ENCODE peak calls at places on chromosome 22, in ten cellular contexts. G is pancreas, H is bronchial epithelial cell, P is A549, M is tibial nerve, N is HFFc6, D is endothelial cell, V is BJ, B is spleen, A is type B pancreatic cell. T is an unnamed sample.
A peak's percentile ranks its signal among the peaks of the same experiment; 100 is the strongest.

GRCh38 chr22:25702046-25702445 is 39.9 kb upstream of the MYO18B start:
- DNase-seq in V (no peak), B (no peak), A (no peak), M (no peak), G (no peak), P (no peak), D (no peak), N (no peak), H (peak; percentile 44), T (peak; percentile 45)

GRCh38 chr22:39348909-39349505 is 784 bp upstream of the SYNGR1 start:
- DNase-seq in N (no peak), M (no peak), B (no peak), P (no peak), A (no peak), G (no peak), H (no peak), V (no peak), D (no peak), T (no peak)

GRCh38 chr22:24592846-24593809 is at the start of gene LRRC75B:
- DNase-seq in V (peak; percentile 19), M (peak; percentile 86), G (peak; percentile 81), B (peak; percentile 87), N (peak; percentile 49), H (peak; percentile 59), P (peak; percentile 82), D (peak; percentile 83), A (peak; percentile 90), T (peak; percentile 94)

GRCh38 chr22:27198518-27199035 is 541.2 kb downstream of the MIAT start:
- DNase-seq in H (no peak), P (no peak), A (no peak), B (no peak), G (no peak), D (no peak), N (no peak), V (no peak), M (no peak), T (no peak)

GRCh38 chr22:44732017-44732561 is 20.3 kb upstream of the ARHGAP8 start:
- DNase-seq in N (no peak), P (no peak), A (no peak), B (no peak), H (no peak), V (no peak), G (no peak), M (no peak), D (no peak), T (no peak)

GRCh38 chr22:28883917-28884753 is 763 bp downstream of the ZNRF3 start:
- DNase-seq in M (no peak), D (peak; percentile 41), V (no peak), N (no peak), A (peak; percentile 73), G (peak; percentile 39), H (no peak), B (peak; percentile 90), P (peak; percentile 20), T (peak; percentile 49)

GRCh38 chr22:43133401-43133800 is 9.8 kb downstream of the MCAT start:
- DNase-seq in H (no peak), M (no peak), A (no peak), D (no peak), P (no peak), N (no peak), G (no peak), V (no peak), B (no peak), T (no peak)

GRCh38 chr22:20940904-20941385 is 23.7 kb downstream of the CRKL start:
- DNase-seq in D (no peak), B (no peak), H (no peak), N (no peak), M (no peak), A (no peak), P (no peak), V (no peak), G (no peak), T (no peak)

GRCh38 chr22:29203883-29204282 is 1.8 kb upstream of the EMID1 start:
- DNase-seq in G (no peak), V (no peak), N (no peak), A (no peak), P (no peak), B (peak; percentile 16), H (no peak), M (no peak), D (no peak), T (no peak)

GRCh38 chr22:45608763-45609180 is 62.9 kb upstream of the ATXN10 start:
- DNase-seq in P (peak; percentile 40), B (no peak), N (peak; percentile 85), D (no peak), M (no peak), H (peak; percentile 89), G (no peak), V (no peak), A (no peak), T (no peak)

GRCh38 chr22:27993774-27994350 is 74.8 kb upstream of the PITPNB start:
- DNase-seq in A (no peak), H (no peak), D (no peak), N (no peak), B (peak; percentile 58), V (no peak), M (peak; percentile 3), P (no peak), G (no peak), T (no peak)

GRCh38 chr22:27088026-27088425 is 430.6 kb downstream of the MIAT start:
- DNase-seq in B (no peak), P (no peak), V (no peak), D (no peak), M (no peak), A (no peak), H (no peak), N (peak; percentile 12), G (no peak), T (no peak)

GRCh38 chr22:19807914-19808872 is 46.5 kb downstream of the GNB1L start:
- DNase-seq in V (no peak), P (no peak), D (no peak), G (no peak), B (peak; percentile 65), H (no peak), M (no peak), N (no peak), A (no peak), T (no peak)

GRCh38 chr22:24516301-24516737 is 21.2 kb downstream of the UPB1 start:
- DNase-seq in H (peak; percentile 52), V (peak; percentile 70), D (no peak), G (no peak), P (peak; percentile 19), N (peak; percentile 87), M (no peak), B (no peak), A (no peak), T (peak; percentile 65)

GRCh38 chr22:49587987-49588386 is 239.7 kb downstream of the BRD1 start:
- DNase-seq in M (no peak), B (peak; percentile 42), A (no peak), P (no peak), D (no peak), N (no peak), G (no peak), H (no peak), V (no peak), T (no peak)

GRCh38 chr22:29226246-29226981 is 20.7 kb downstream of the EMID1 start:
- DNase-seq in G (no peak), M (no peak), A (no peak), N (no peak), P (no peak), B (peak; percentile 58), D (no peak), H (no peak), V (no peak), T (no peak)

GRCh38 chr22:26604368-26604767 is 13.5 kb downstream of the CRYBB1 start:
- DNase-seq in H (no peak), V (no peak), M (no peak), P (no peak), B (no peak), N (no peak), G (no peak), A (no peak), D (no peak), T (no peak)

GRCh38 chr22:48939441-48940265 is 888.0 kb downstream of the BRD1 start:
- DNase-seq in G (no peak), A (peak; percentile 55), B (no peak), D (no peak), M (no peak), N (no peak), V (no peak), H (no peak), P (no peak), T (no peak)

GRCh38 chr22:43878079-43878795 is 13.6 kb downstream of the PNPLA5 start:
- DNase-seq in P (no peak), H (no peak), M (no peak), D (no peak), B (peak; percentile 27), G (no peak), A (no peak), V (no peak), N (no peak), T (no peak)

GRCh38 chr22:42614312-42615091 is at the start of gene POLDIP3:
- DNase-seq in G (peak; percentile 98), D (peak; percentile 98), V (peak; percentile 81), N (peak; percentile 98), A (peak; percentile 100), H (peak; percentile 89), M (peak; percentile 98), P (peak; percentile 97), B (peak; percentile 99), T (peak; percentile 98)

GRCh38 chr22:20242393-20243175 is 25.5 kb downstream of the RTN4R start:
- DNase-seq in M (no peak), H (no peak), V (no peak), N (no peak), D (no peak), P (no peak), G (no peak), A (no peak), B (no peak), T (no peak)

GRCh38 chr22:30866811-30867271 is 101.7 kb downstream of the MORC2 start:
- DNase-seq in D (no peak), P (peak; percentile 22), H (no peak), A (no peak), V (no peak), M (no peak), B (no peak), G (no peak), N (no peak), T (peak; percentile 41)
- TF ChIP-seq CTCF in D (no peak), P (no peak), H (no peak), A (no peak), V (no peak), M (no peak), B (no peak), G (no peak), N (peak; percentile 45), T (no peak)

GRCh38 chr22:37253164-37253660 is 9.1 kb upstream of the RAC2 start:
- DNase-seq in B (no peak), D (no peak), H (peak; percentile 27), M (no peak), A (no peak), N (no peak), V (no peak), G (no peak), P (no peak), T (no peak)
- TF ChIP-seq CTCF in B (no peak), D (no peak), H (no peak), M (no peak), A (peak; percentile 31), N (peak; percentile 25), V (no peak), G (no peak), P (no peak), T (no peak)

GRCh38 chr22:35712672-35713071 is 5.0 kb upstream of the APOL5 start:
- DNase-seq in N (no peak), B (no peak), M (no peak), P (no peak), G (no peak), V (no peak), H (no peak), A (no peak), D (no peak), T (no peak)
- TF ChIP-seq CTCF in N (peak; percentile 22), B (no peak), M (no peak), P (no peak), G (no peak), V (no peak), H (no peak), A (no peak), D (no peak), T (no peak)

GRCh38 chr22:41518048-41518347 is 26.3 kb downstream of the POLR3H start:
- DNase-seq in V (no peak), D (no peak), A (no peak), P (no peak), M (no peak), B (no peak), G (no peak), N (no peak), H (no peak), T (no peak)
- TF ChIP-seq CTCF in V (no peak), D (no peak), A (peak; percentile 40), P (no peak), M (no peak), B (peak; percentile 2), G (no peak), N (peak; percentile 6), H (no peak), T (no peak)

T was measured in GM13976.